ENCODE peak calls at places on chromosomes 2 and 18, in six cellular contexts. I is progenitor cell of endocrine pancreas, M is NCI-H2107, Z is activated T-cell treated with anti-CD3 and anti-CD28 coated beads for 48 hours, B is cardiac fibroblast, X is epithelial cell of esophagus. F is an unnamed sample.

GRCh38 chr18:50877545-50878265 is 1.2 kb upstream of the ME2 start:
- DNase-seq in Z (no peak), M (no peak), I (no peak), X (peak; percentile 65), B (no peak), F (no peak)

GRCh38 chr2:147471126-147471525 is 373.7 kb upstream of the ACVR2A start:
- DNase-seq in B (no peak), I (no peak), Z (no peak), X (no peak), M (no peak), F (no peak)

GRCh38 chr2:36597532-36598377 is at the start of gene FEZ2:
- DNase-seq in X (peak; percentile 73), I (peak; percentile 70), Z (peak; percentile 76), M (peak; percentile 5), B (peak; percentile 83), F (peak; percentile 73)

GRCh38 chr2:47653909-47654789 is 128.8 kb upstream of the MSH6 start:
- DNase-seq in Z (no peak), M (no peak), X (peak; percentile 54), I (peak; percentile 19), B (peak; percentile 49), F (no peak)

GRCh38 chr2:240929364-240930095 is 23.4 kb downstream of the CROCC2 start:
- DNase-seq in B (no peak), M (no peak), I (no peak), Z (no peak), X (no peak), F (no peak)

GRCh38 chr2:7567646-7568045 is 650.4 kb downstream of the RNF144A start:
- DNase-seq in X (no peak), M (no peak), Z (peak; percentile 54), I (no peak), B (no peak), F (no peak)

GRCh38 chr2:226489765-226490164 is 309.9 kb downstream of the IRS1 start:
- DNase-seq in X (peak; percentile 87), Z (no peak), B (peak; percentile 66), I (no peak), M (no peak), F (peak; percentile 17)

GRCh38 chr2:8661235-8661634 is 20.6 kb upstream of the ID2 start:
- DNase-seq in Z (no peak), M (no peak), I (no peak), X (no peak), B (no peak), F (no peak)

GRCh38 chr2:231497651-231498050 is 32.6 kb downstream of the NMUR1 start:
- DNase-seq in I (no peak), X (no peak), B (no peak), M (no peak), Z (no peak), F (no peak)

GRCh38 chr2:9708683-9709538 is 78.1 kb upstream of the YWHAQ start:
- DNase-seq in B (no peak), Z (peak; percentile 56), I (no peak), M (peak; percentile 10), X (no peak), F (no peak)

GRCh38 chr2:28150211-28150879 is 242.3 kb upstream of the FOSL2 start:
- DNase-seq in M (no peak), Z (no peak), I (no peak), X (no peak), B (peak; percentile 33), F (peak; percentile 64)

GRCh38 chr2:98393354-98393753 is 47.1 kb downstream of the CNGA3 start:
- DNase-seq in Z (no peak), B (no peak), I (no peak), M (no peak), X (no peak), F (no peak)

GRCh38 chr2:70767699-70768584 is at the start of gene ADD2:
- DNase-seq in Z (peak; percentile 60), I (peak; percentile 30), M (peak; percentile 28), X (peak; percentile 24), B (peak; percentile 21), F (no peak)

GRCh38 chr2:241981076-241981700 is 111.7 kb downstream of the RTP5 start:
- DNase-seq in Z (no peak), X (no peak), I (no peak), M (no peak), B (no peak), F (no peak)

GRCh38 chr2:221018262-221018661 is 553.8 kb downstream of the EPHA4 start:
- DNase-seq in B (no peak), Z (no peak), X (no peak), I (no peak), M (no peak), F (no peak)

GRCh38 chr2:68414862-68415261 is 49.8 kb downstream of the PLEK start:
- DNase-seq in Z (no peak), I (no peak), X (no peak), B (no peak), M (no peak), F (no peak)

GRCh38 chr2:21617885-21618434 is 494.2 kb downstream of the TDRD15 start:
- DNase-seq in Z (no peak), I (no peak), X (no peak), B (no peak), M (no peak), F (no peak)

GRCh38 chr2:219279916-219280516 is 850 bp downstream of the DNAJB2 start:
- DNase-seq in Z (no peak), X (no peak), M (no peak), I (no peak), B (no peak), F (no peak)

GRCh38 chr18:11741505-11742145 is 52.6 kb downstream of the GNAL start:
- DNase-seq in I (no peak), M (no peak), Z (no peak), X (peak; percentile 41), B (no peak), F (no peak)

GRCh38 chr18:13264091-13264777 is 45.7 kb downstream of the LDLRAD4 start:
- DNase-seq in X (no peak), I (no peak), B (peak; percentile 55), M (no peak), Z (no peak), F (no peak)

GRCh38 chr18:12278765-12279682 is 24.9 kb downstream of the CIDEA start:
- DNase-seq in I (peak; percentile 47), B (peak; percentile 97), M (no peak), X (peak; percentile 80), Z (no peak), F (peak; percentile 88)

GRCh38 chr2:39919511-39920317 is 140.7 kb upstream of the THUMPD2 start:
- DNase-seq in I (no peak), B (no peak), X (no peak), M (no peak), Z (no peak), F (no peak)

GRCh38 chr2:68747413-68747812 is 12.8 kb downstream of the ARHGAP25 start:
- DNase-seq in M (no peak), I (no peak), B (no peak), X (no peak), Z (no peak), F (no peak)

GRCh38 chr2:32553829-32554432 is 73.9 kb upstream of the TTC27 start:
- DNase-seq in X (peak; percentile 50), M (no peak), I (no peak), B (peak; percentile 74), Z (no peak), F (no peak)

GRCh38 chr18:68874361-68874760 is 76.5 kb downstream of the CCDC102B start:
- DNase-seq in I (no peak), Z (no peak), B (peak; percentile 5), X (no peak), M (no peak), F (no peak)

GRCh38 chr2:184598313-184599053 is at the start of gene ZNF804A:
- DNase-seq in B (peak; percentile 49), M (peak; percentile 39), I (peak; percentile 28), Z (no peak), X (peak; percentile 50), F (peak; percentile 91)

GRCh38 chr2:44167311-44167907 is 1.3 kb upstream of the PPM1B start:
- DNase-seq in M (no peak), B (no peak), I (no peak), Z (no peak), X (peak; percentile 7), F (no peak)

GRCh38 chr2:36031476-36031875 is 324.1 kb upstream of the CRIM1 start:
- DNase-seq in Z (no peak), M (no peak), I (no peak), B (no peak), X (no peak), F (no peak)

GRCh38 chr18:8910843-8911242 is 191.7 kb upstream of the NDUFV2 start:
- DNase-seq in M (no peak), Z (no peak), X (no peak), B (no peak), I (no peak), F (no peak)

GRCh38 chr2:127068351-127068741 is 38.6 kb downstream of the BIN1 start:
- DNase-seq in M (no peak), B (no peak), X (no peak), I (no peak), Z (no peak), F (peak; percentile 85)

GRCh38 chr18:9825571-9826073 is 60.2 kb upstream of the TXNDC2 start:
- DNase-seq in M (no peak), X (peak; percentile 83), I (no peak), Z (no peak), B (peak; percentile 96), F (peak; percentile 76)

GRCh38 chr18:62418258-62418657 is 93.1 kb downstream of the TNFRSF11A start:
- DNase-seq in Z (no peak), I (no peak), X (no peak), M (no peak), B (no peak), F (no peak)

GRCh38 chr2:143469323-143469722 is 340.1 kb downstream of the ARHGAP15 start:
- DNase-seq in M (no peak), I (no peak), X (peak; percentile 85), Z (no peak), B (no peak), F (no peak)

F was measured in upper lobe of left lung.